ENCODE peak calls at places on chromosomes 4 and X, in eight cellular contexts. Z is naive thymus-derived CD8-positive, alpha-beta T cell; J is left lung; U is NCI-H1694 treated with DMSO at 0.1 percent for 48 hours; Y is NCI-H1092 treated with DMSO at 0.1 percent for 48 hours; I is NCI-H345; X is stimulated activated CD8-positive, alpha-beta memory T cell treated with anti-CD3 and anti-CD28 coated beads, Interleukin-12 subunit alpha, Interleukin-12 subunit beta, amount 100 ng/mL, for 1 hour; Q is activated T-cell treated with anti-CD3 and anti-CD28 coated beads for 1 hour. K is an unnamed sample.

GRCh38 chrX:40151211-40152172 is 53.7 kb upstream of the BCOR start:
- DNase-seq in Q (no peak), Z (no peak), X (no peak), U (no peak), I (no peak), Y (peak), J (no peak), K (no peak)

GRCh38 chr4:182449186-182449880 is 206.1 kb downstream of the TENM3 start:
- DNase-seq in X (no peak), Y (peak), I (peak), Z (no peak), U (peak), J (no peak), Q (no peak), K (no peak)

GRCh38 chr4:74473155-74473811 is 28.3 kb downstream of the AREG start:
- DNase-seq in X (no peak), Q (no peak), Y (no peak), U (no peak), Z (no peak), I (no peak), J (no peak), K (no peak)

GRCh38 chr4:7425591-7426468 is 8.9 kb downstream of the PSAPL1 start:
- DNase-seq in Q (no peak), I (no peak), Z (no peak), J (peak), Y (no peak), X (no peak), U (no peak), K (no peak)

GRCh38 chr4:54232151-54232688 is 3.1 kb downstream of the PDGFRA start:
- DNase-seq in I (no peak), Y (no peak), J (no peak), X (no peak), Q (no peak), Z (no peak), U (no peak), K (no peak)

GRCh38 chr4:3747582-3747906 is 18.6 kb upstream of the ADRA2C start:
- DNase-seq in Z (no peak), Q (no peak), I (no peak), Y (no peak), U (no peak), X (no peak), J (no peak), K (no peak)

GRCh38 chr4:44760142-44760898 is 34.0 kb upstream of the GNPDA2 start:
- DNase-seq in Z (no peak), Y (peak), I (peak), U (peak), Q (no peak), J (no peak), X (no peak), K (no peak)

GRCh38 chrX:103254171-103254824 is 657 bp downstream of the TCEAL8 start:
- DNase-seq in I (peak), Y (peak), Z (no peak), J (peak), X (no peak), U (peak), Q (no peak), K (peak)

GRCh38 chr4:163395055-163395454 is 51.4 kb downstream of the NPY5R start:
- DNase-seq in Y (no peak), X (no peak), Z (no peak), Q (no peak), U (no peak), J (no peak), I (no peak), K (no peak)

GRCh38 chrX:1659664-1660461 is 45.0 kb downstream of the ASMT start:
- DNase-seq in Z (no peak), U (no peak), Q (no peak), Y (no peak), J (no peak), X (no peak), I (no peak), K (no peak)

GRCh38 chr4:82500106-82500738 is 61.6 kb downstream of the TMEM150C start:
- DNase-seq in J (no peak), Y (peak), Q (no peak), X (no peak), I (peak), U (no peak), Z (no peak), K (no peak)

GRCh38 chr4:38663801-38664703 is at the start of gene KLF3:
- DNase-seq in X (peak), U (peak), Q (peak), I (peak), J (peak), Y (peak), Z (peak), K (peak)

GRCh38 chr4:71607780-71608673 is 175.9 kb downstream of the GC start:
- DNase-seq in I (no peak), X (no peak), U (no peak), Z (no peak), Y (no peak), Q (no peak), J (no peak), K (no peak)

GRCh38 chrX:24245201-24245600 is 68.7 kb downstream of the SUPT20HL2 start:
- DNase-seq in Z (no peak), Y (no peak), Q (no peak), J (no peak), X (no peak), I (no peak), U (no peak), K (no peak)

GRCh38 chr4:99402765-99403164 is 32.4 kb downstream of the ADH7 start:
- DNase-seq in Y (no peak), Q (no peak), X (no peak), U (no peak), Z (no peak), I (no peak), J (no peak), K (no peak)

GRCh38 chrX:10677490-10677889 is 57.1 kb upstream of the MID1 start:
- DNase-seq in I (no peak), X (no peak), Y (peak), Z (no peak), Q (no peak), U (peak), J (no peak), K (no peak)

GRCh38 chr4:5932021-5932553 is 39.2 kb upstream of the CRMP1 start:
- DNase-seq in U (no peak), J (no peak), Q (no peak), X (no peak), I (peak), Y (peak), Z (no peak), K (no peak)

GRCh38 chrX:72169008-72169728 is 12.4 kb upstream of the PIN4 start:
- DNase-seq in I (no peak), Q (no peak), Z (peak), U (no peak), J (no peak), X (peak), Y (no peak), K (peak)

GRCh38 chr4:147312376-147313046 is 168.4 kb upstream of the EDNRA start:
- DNase-seq in Z (no peak), J (no peak), I (no peak), Q (no peak), X (no peak), U (no peak), Y (no peak), K (no peak)

GRCh38 chr4:133379681-133380438 is 230.8 kb downstream of the PCDH10 start:
- DNase-seq in X (no peak), J (no peak), U (no peak), Q (no peak), Z (no peak), I (no peak), Y (no peak), K (no peak)

GRCh38 chrX:14798805-14799397 is 74.0 kb downstream of the FANCB start:
- DNase-seq in I (no peak), Z (no peak), X (no peak), J (no peak), Y (no peak), U (no peak), Q (no peak), K (no peak)

GRCh38 chr4:15186149-15186548 is 183.9 kb downstream of the CPEB2 start:
- DNase-seq in U (no peak), Z (no peak), X (no peak), Q (no peak), I (peak), J (no peak), Y (no peak), K (no peak)

GRCh38 chrX:40694833-40695232 is 40.5 kb downstream of the MED14 start:
- DNase-seq in U (no peak), Q (no peak), X (no peak), Z (no peak), I (no peak), J (no peak), Y (no peak), K (no peak)

GRCh38 chr4:38099908-38100407 is 139.8 kb downstream of the PTTG2 start:
- DNase-seq in U (no peak), J (no peak), X (no peak), Q (no peak), Z (no peak), Y (no peak), I (no peak), K (no peak)

GRCh38 chr4:124980276-124980752 is 267.8 kb upstream of the ANKRD50 start:
- DNase-seq in X (no peak), J (no peak), Z (no peak), Y (no peak), U (no peak), Q (no peak), I (no peak), K (no peak)

GRCh38 chr4:55079451-55080173 is 45.8 kb downstream of the KDR start:
- DNase-seq in Y (no peak), Q (no peak), X (no peak), J (no peak), Z (no peak), I (no peak), U (no peak), K (no peak)

GRCh38 chr4:110005461-110006056 is 92.9 kb downstream of the EGF start:
- DNase-seq in Z (no peak), Y (peak), I (peak), Q (no peak), X (peak), U (peak), J (no peak), K (no peak)

GRCh38 chr4:151267822-151268535 is 9.0 kb upstream of the PRSS48 start:
- DNase-seq in Y (no peak), Z (no peak), I (no peak), U (no peak), X (no peak), J (no peak), Q (no peak), K (no peak)

GRCh38 chr4:125714845-125715244 is 400.1 kb downstream of the FAT4 start:
- DNase-seq in X (no peak), U (no peak), Q (no peak), J (no peak), Z (no peak), I (no peak), Y (no peak), K (no peak)

GRCh38 chrX:31333181-31333831 is 261.5 kb upstream of the FTHL17 start:
- DNase-seq in X (no peak), Y (no peak), J (no peak), U (no peak), Q (no peak), I (no peak), Z (no peak), K (no peak)

GRCh38 chr4:18366762-18367358 is 345.3 kb upstream of the LCORL start:
- DNase-seq in J (no peak), U (peak), Q (no peak), X (no peak), Y (peak), I (peak), Z (no peak), K (no peak)

GRCh38 chr4:73698217-73698616 is 42.2 kb upstream of the CXCL8 start:
- DNase-seq in Y (no peak), I (no peak), X (no peak), U (no peak), Q (no peak), J (no peak), Z (no peak), K (no peak)

GRCh38 chrX:133323450-133323849 is 91.8 kb downstream of the GPC4 start:
- DNase-seq in J (no peak), U (peak), I (no peak), Y (no peak), X (no peak), Z (no peak), Q (no peak), K (no peak)

GRCh38 chrX:80354966-80355465 is 65.2 kb upstream of the TENT5D start:
- DNase-seq in J (no peak), I (peak), Z (no peak), Y (peak), X (no peak), U (no peak), Q (no peak), K (no peak)

GRCh38 chr4:1953335-1953734 is 55.4 kb downstream of the NELFA start:
- DNase-seq in Q (no peak), Y (no peak), X (no peak), Z (no peak), J (no peak), I (no peak), U (no peak), K (no peak)

GRCh38 chr4:119510750-119511149 is 117.9 kb downstream of the PDE5A start:
- DNase-seq in Y (no peak), I (no peak), J (no peak), U (no peak), Z (no peak), X (no peak), Q (no peak), K (no peak)

GRCh38 chr4:164779811-164780216 is 25.9 kb downstream of the SMIM31 start:
- DNase-seq in X (no peak), U (peak), Z (no peak), Q (no peak), J (no peak), Y (peak), I (peak), K (no peak)

GRCh38 chrX:124406294-124407013 is 60.1 kb downstream of the SH2D1A start:
- DNase-seq in X (peak), Q (peak), I (peak), Y (peak), Z (peak), J (peak), U (peak), K (peak)

GRCh38 chrX:26442340-26442739 is 226.4 kb downstream of the MAGEB5 start:
- DNase-seq in U (peak), I (peak), J (no peak), X (no peak), Q (no peak), Z (no peak), Y (no peak), K (no peak)